ENCODE peak calls at places on chromosomes 5 and 9, in ten cellular contexts. K, R, M, E, I, D, P, W, L and A are unnamed samples.

GRCh38 chr9:806285-807156 is 35.0 kb upstream of the DMRT1 start:
- DNase-seq in K (no peak), R (peak; percentile 50), M (peak; percentile 18), E (peak; percentile 33), I (no peak), D (peak; percentile 62), P (no peak), W (peak; percentile 4), L (peak; percentile 35), A (no peak)

GRCh38 chr9:72165821-72166547 is 16.7 kb downstream of the GDA start:
- DNase-seq in K (no peak), R (no peak), M (no peak), E (no peak), I (no peak), D (no peak), P (no peak), W (no peak), L (no peak), A (no peak)

GRCh38 chr5:90095292-90096060 is 314.1 kb downstream of the CETN3 start:
- DNase-seq in K (no peak), R (no peak), M (no peak), E (no peak), I (no peak), D (no peak), P (no peak), W (no peak), L (no peak), A (no peak)

GRCh38 chr9:136533775-136534157 is 12.1 kb downstream of the NOTCH1 start:
- DNase-seq in K (no peak), R (no peak), M (no peak), E (no peak), I (no peak), D (no peak), P (peak; percentile 93), W (no peak), L (no peak), A (no peak)

GRCh38 chr9:76451234-76451633 is 7.7 kb upstream of the GCNT1 start:
- DNase-seq in K (no peak), R (no peak), M (no peak), E (no peak), I (no peak), D (no peak), P (no peak), W (no peak), L (no peak), A (no peak)

GRCh38 chr5:127844631-127845030 is 141.4 kb downstream of the CCDC192 start:
- DNase-seq in K (peak; percentile 64), R (no peak), M (no peak), E (no peak), I (no peak), D (peak; percentile 8), P (no peak), W (no peak), L (no peak), A (peak; percentile 54)

GRCh38 chr5:135097390-135097789 is 63.4 kb upstream of the PITX1 start:
- DNase-seq in K (no peak), R (no peak), M (no peak), E (no peak), I (no peak), D (no peak), P (no peak), W (no peak), L (no peak), A (no peak)

GRCh38 chr5:124654418-124654817 is 92.0 kb downstream of the ZNF608 start:
- DNase-seq in K (no peak), R (no peak), M (peak; percentile 81), E (no peak), I (no peak), D (no peak), P (no peak), W (no peak), L (no peak), A (no peak)

GRCh38 chr5:124544366-124545055 is 201.9 kb downstream of the ZNF608 start:
- DNase-seq in K (no peak), R (no peak), M (no peak), E (no peak), I (peak; percentile 4), D (no peak), P (no peak), W (peak; percentile 25), L (peak; percentile 39), A (no peak)

GRCh38 chr9:132745911-132746709 is 75.8 kb downstream of the GTF3C4 start:
- DNase-seq in K (peak; percentile 24), R (no peak), M (no peak), E (no peak), I (no peak), D (no peak), P (peak; percentile 17), W (no peak), L (no peak), A (no peak)

GRCh38 chr9:127505396-127506116 is 54.2 kb downstream of the LRSAM1 start:
- DNase-seq in K (no peak), R (peak; percentile 37), M (peak; percentile 55), E (peak; percentile 83), I (no peak), D (peak; percentile 81), P (no peak), W (no peak), L (peak; percentile 35), A (no peak)

GRCh38 chr5:90747693-90748092 is 189.1 kb downstream of the ADGRV1 start:
- DNase-seq in K (no peak), R (no peak), M (no peak), E (no peak), I (no peak), D (peak; percentile 33), P (no peak), W (no peak), L (no peak), A (no peak)

GRCh38 chr9:94639045-94639995 is at the start of gene FBP1:
- DNase-seq in K (peak; percentile 70), R (peak; percentile 17), M (no peak), E (no peak), I (no peak), D (peak; percentile 67), P (peak; percentile 91), W (no peak), L (no peak), A (peak; percentile 69)

GRCh38 chr5:55918097-55919035 is 67.2 kb downstream of the IL31RA start:
- DNase-seq in K (no peak), R (no peak), M (peak; percentile 25), E (no peak), I (no peak), D (no peak), P (no peak), W (no peak), L (no peak), A (no peak)

GRCh38 chr9:98873535-98874432 is 66.3 kb downstream of the GALNT12 start:
- DNase-seq in K (no peak), R (no peak), M (no peak), E (no peak), I (no peak), D (no peak), P (no peak), W (no peak), L (no peak), A (no peak)

GRCh38 chr5:59569608-59570334 is 323.8 kb downstream of the PDE4D start:
- DNase-seq in K (no peak), R (no peak), M (no peak), E (no peak), I (no peak), D (peak; percentile 41), P (no peak), W (no peak), L (no peak), A (no peak)

GRCh38 chr5:33937700-33938506 is 1.7 kb downstream of the RXFP3 start:
- DNase-seq in K (no peak), R (no peak), M (no peak), E (no peak), I (no peak), D (peak; percentile 37), P (no peak), W (no peak), L (no peak), A (no peak)

GRCh38 chr5:134100283-134101011 is 14.0 kb upstream of the TCF7 start:
- DNase-seq in K (no peak), R (no peak), M (no peak), E (peak; percentile 45), I (no peak), D (peak; percentile 60), P (peak; percentile 87), W (peak; percentile 94), L (no peak), A (no peak)

GRCh38 chr9:93473411-93473810 is 20.0 kb upstream of the FAM120AOS start:
- DNase-seq in K (no peak), R (no peak), M (no peak), E (no peak), I (no peak), D (no peak), P (no peak), W (no peak), L (no peak), A (no peak)
- TF ChIP-seq POLR2AphosphoS5 in K (no peak), R (no peak), M (no peak), E (no peak), I (no peak), D (no peak), P (no peak), W (no peak), L (no peak), A (no peak)

GRCh38 chr5:14727428-14727865 is 62.9 kb downstream of the OTULIN start:
- DNase-seq in K (peak; percentile 86), R (peak; percentile 81), M (peak; percentile 84), E (peak; percentile 81), I (peak; percentile 54), D (peak; percentile 88), P (peak; percentile 92), W (no peak), L (peak; percentile 84), A (peak; percentile 81)
- H3K36me3 ChIP-seq in K (no peaks in the 10 kb centered on the region), R (no peaks in the 10 kb centered on the region), M (no peaks in the 10 kb centered on the region), E (no peaks in the 10 kb centered on the region), I (no peaks in the 10 kb centered on the region), D (no peaks in the 10 kb centered on the region), P (peaks cover 35% of the 10 kb centered on the region), W (no peaks in the 10 kb centered on the region), L (peaks cover 14% of the 10 kb centered on the region), A (no peaks in the 10 kb centered on the region)

GRCh38 chr5:130908186-130908585 is 256.9 kb downstream of the HINT1 start:
- DNase-seq in K (no peak), R (peak; percentile 20), M (no peak), E (no peak), I (no peak), D (no peak), P (no peak), W (no peak), L (no peak), A (no peak)

DNA sequence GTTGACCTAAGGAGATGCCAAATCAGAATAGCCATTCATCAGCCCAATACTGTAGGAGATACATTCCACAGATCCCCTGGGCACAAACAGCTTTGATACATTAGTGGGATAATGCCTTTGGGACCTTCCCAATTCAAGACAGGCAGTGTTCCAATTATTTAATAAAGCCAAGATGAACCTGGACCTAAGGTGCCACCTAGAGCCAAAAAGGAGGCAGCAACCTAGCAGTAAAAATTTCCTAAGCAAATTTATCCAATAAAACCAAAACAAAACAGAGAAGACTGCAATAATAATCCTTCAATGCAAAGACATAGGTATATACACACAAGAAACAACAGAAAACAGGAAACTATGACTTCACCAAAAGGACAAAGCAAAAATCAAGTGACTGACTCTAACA is 253.0 kb downstream of the HINT1 start:
- DNase-seq in K (no peak), R (no peak), M (peak; percentile 4), E (no peak), I (peak; percentile 19), D (peak; percentile 28), P (no peak), W (no peak), L (no peak), A (no peak)
- H3K4me1 ChIP-seq in K (no peaks in the 10 kb centered on the region), R (no peaks in the 10 kb centered on the region), M (no peaks in the 10 kb centered on the region), E (no peaks in the 10 kb centered on the region), I (no peaks in the 10 kb centered on the region), D (peaks cover 13% of the 10 kb centered on the region), P (no peaks in the 10 kb centered on the region), W (no peaks in the 10 kb centered on the region), L (no peaks in the 10 kb centered on the region), A (no peaks in the 10 kb centered on the region)

GRCh38 chr5:131997727-131998117 is 13.7 kb downstream of the ACSL6 start:
- DNase-seq in K (no peak), R (no peak), M (no peak), E (no peak), I (no peak), D (no peak), P (peak; percentile 23), W (no peak), L (no peak), A (no peak)
- TF ChIP-seq POLR2AphosphoS5 in K (no peak), R (no peak), M (no peak), E (no peak), I (no peak), D (no peak), P (no peak), W (no peak), L (no peak), A (no peak)